ENCODE peak calls at places on chromosome 5, in six cellular contexts. Z, C, Y, U, T and X are unnamed samples.

GRCh38 chr5:91848453-91848852 is 465.3 kb upstream of the ARRDC3 start:
- DNase-seq in Z (peak; percentile 79), C (no peak), Y (peak; percentile 2), U (no peak), T (no peak), X (no peak)

GRCh38 chr5:124512236-124512635 is 234.2 kb downstream of the ZNF608 start:
- DNase-seq in Z (no peak), C (no peak), Y (no peak), U (no peak), T (no peak), X (no peak)

GRCh38 chr5:17860660-17861315 is 226.5 kb downstream of the TAF11L14 start:
- DNase-seq in Z (peak; percentile 60), C (no peak), Y (no peak), U (no peak), T (no peak), X (no peak)

GRCh38 chr5:136200130-136200529 is 7.2 kb upstream of the SMIM32 start:
- DNase-seq in Z (no peak), C (no peak), Y (no peak), U (peak; percentile 22), T (no peak), X (peak; percentile 3)

GRCh38 chr5:125834438-125835147 is 588.6 kb upstream of the GRAMD2B start:
- DNase-seq in Z (no peak), C (no peak), Y (no peak), U (no peak), T (no peak), X (no peak)

GRCh38 chr5:167906209-167906853 is 385.1 kb upstream of the WWC1 start:
- DNase-seq in Z (no peak), C (no peak), Y (no peak), U (no peak), T (no peak), X (no peak)

GRCh38 chr5:2917524-2917923 is 166.0 kb upstream of the IRX2 start:
- DNase-seq in Z (no peak), C (peak; percentile 65), Y (no peak), U (peak; percentile 30), T (no peak), X (no peak)

GRCh38 chr5:178078197-178078995 is 34.9 kb upstream of the N4BP3 start:
- DNase-seq in Z (no peak), C (no peak), Y (no peak), U (no peak), T (no peak), X (no peak)

GRCh38 chr5:38994329-38994927 is 79.8 kb downstream of the RICTOR start:
- DNase-seq in Z (peak; percentile 84), C (peak; percentile 43), Y (peak; percentile 64), U (no peak), T (no peak), X (peak; percentile 54)

GRCh38 chr5:1052641-1053390 is 44.2 kb downstream of the NKD2 start:
- DNase-seq in Z (peak; percentile 45), C (peak; percentile 52), Y (no peak), U (no peak), T (no peak), X (peak; percentile 44)

GRCh38 chr5:111099058-111099778 is 7.1 kb downstream of the WDR36 start:
- DNase-seq in Z (no peak), C (no peak), Y (no peak), U (no peak), T (no peak), X (no peak)

GRCh38 chr5:55387865-55388264 is 80.1 kb downstream of the MTREX start:
- DNase-seq in Z (no peak), C (no peak), Y (no peak), U (no peak), T (no peak), X (no peak)

GRCh38 chr5:178786859-178787499 is 56.5 kb upstream of the ZNF354A start:
- DNase-seq in Z (peak; percentile 86), C (peak; percentile 24), Y (peak; percentile 28), U (no peak), T (no peak), X (no peak)

GRCh38 chr5:138241688-138242547 is 28.8 kb upstream of the CDC23 start:
- DNase-seq in Z (no peak), C (peak; percentile 41), Y (peak; percentile 15), U (peak; percentile 70), T (no peak), X (peak; percentile 87)

GRCh38 chr5:172548981-172549707 is 91.9 kb upstream of the NEURL1B start:
- DNase-seq in Z (no peak), C (no peak), Y (no peak), U (no peak), T (no peak), X (no peak)

GRCh38 chr5:172550096-172550765 is 90.8 kb upstream of the NEURL1B start:
- DNase-seq in Z (no peak), C (no peak), Y (no peak), U (no peak), T (no peak), X (peak; percentile 57)

GRCh38 chr5:172550996-172551395 is 90.1 kb upstream of the NEURL1B start:
- DNase-seq in Z (no peak), C (no peak), Y (no peak), U (no peak), T (no peak), X (no peak)

GRCh38 chr5:172548311-172548731 is 92.7 kb upstream of the NEURL1B start:
- DNase-seq in Z (no peak), C (no peak), Y (no peak), U (no peak), T (no peak), X (no peak)

DNA sequence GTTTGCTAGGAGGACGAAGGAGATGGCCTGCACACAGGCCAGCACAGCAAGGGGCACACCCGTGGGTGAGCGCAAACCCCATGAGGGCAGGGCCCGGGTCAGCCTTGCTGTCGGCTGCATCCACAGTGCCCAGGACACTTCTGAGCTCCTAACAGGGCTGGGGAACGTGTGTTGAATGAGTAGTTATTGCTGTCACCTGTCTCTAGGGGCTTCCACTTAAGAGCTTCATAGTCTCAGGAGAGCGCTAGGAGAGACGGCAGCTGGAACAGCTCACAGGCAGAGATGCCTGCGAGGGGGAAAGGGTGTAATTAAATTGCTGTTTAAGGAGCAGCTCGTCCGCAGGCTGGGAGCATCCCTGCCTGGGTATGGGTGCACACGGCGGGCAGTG is 91.4 kb upstream of the NEURL1B start:
- DNase-seq in Z (no peak), C (no peak), Y (no peak), U (no peak), T (no peak), X (no peak)
- TF ChIP-seq CHD2 in Z (no peak), C (no peak), Y (no peak), U (no peak), T (no peak), X (no peak)

GRCh38 chr5:147671365-147671764 is 111.2 kb downstream of the JAKMIP2 start:
- DNase-seq in Z (no peak), C (no peak), Y (peak; percentile 43), U (no peak), T (no peak), X (no peak)

GRCh38 chr5:147670815-147671214 is 111.7 kb downstream of the JAKMIP2 start:
- DNase-seq in Z (no peak), C (no peak), Y (no peak), U (no peak), T (no peak), X (no peak)

GRCh38 chr5:147669113-147669869 is 113.2 kb downstream of the JAKMIP2 start:
- DNase-seq in Z (no peak), C (no peak), Y (no peak), U (no peak), T (no peak), X (peak; percentile 21)

GRCh38 chr5:147675168-147675567 is 107.4 kb downstream of the JAKMIP2 start:
- DNase-seq in Z (no peak), C (no peak), Y (peak; percentile 18), U (no peak), T (no peak), X (no peak)

DNA sequence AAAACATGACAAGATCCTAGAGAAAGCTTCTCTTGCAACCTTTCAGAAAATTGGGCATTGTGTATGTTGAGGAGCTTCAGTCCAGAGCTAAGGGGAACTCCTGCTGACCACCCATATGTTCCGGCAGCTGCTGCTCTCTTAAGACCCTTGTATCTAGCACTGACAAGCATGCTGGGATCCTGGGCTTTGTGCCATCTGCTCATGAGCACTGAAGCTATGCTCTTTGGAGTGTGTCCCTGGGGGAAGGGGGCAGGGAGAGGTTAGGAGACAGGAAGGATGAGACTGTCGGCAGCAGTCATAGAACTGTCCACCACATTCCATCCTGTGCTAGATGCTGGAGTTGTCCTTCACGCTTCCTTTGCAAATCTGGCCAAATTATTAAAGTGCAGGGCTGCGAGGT is 109.3 kb downstream of the JAKMIP2 start:
- DNase-seq in Z (no peak), C (no peak), Y (no peak), U (no peak), T (no peak), X (no peak)
- TF ChIP-seq CHD2 in Z (no peak), C (no peak), Y (no peak), U (no peak), T (no peak), X (no peak)

GRCh38 chr5:158845941-158846340 is 253.8 kb downstream of the EBF1 start:
- DNase-seq in Z (no peak), C (no peak), Y (no peak), U (no peak), T (no peak), X (no peak)

GRCh38 chr5:158851488-158851887 is 248.2 kb downstream of the EBF1 start:
- DNase-seq in Z (no peak), C (no peak), Y (no peak), U (no peak), T (no peak), X (no peak)

GRCh38 chr5:158847772-158848171 is 251.9 kb downstream of the EBF1 start:
- DNase-seq in Z (no peak), C (no peak), Y (no peak), U (no peak), T (no peak), X (no peak)

GRCh38 chr5:158849219-158849791 is 250.4 kb downstream of the EBF1 start:
- DNase-seq in Z (no peak), C (no peak), Y (no peak), U (no peak), T (no peak), X (no peak)

DNA sequence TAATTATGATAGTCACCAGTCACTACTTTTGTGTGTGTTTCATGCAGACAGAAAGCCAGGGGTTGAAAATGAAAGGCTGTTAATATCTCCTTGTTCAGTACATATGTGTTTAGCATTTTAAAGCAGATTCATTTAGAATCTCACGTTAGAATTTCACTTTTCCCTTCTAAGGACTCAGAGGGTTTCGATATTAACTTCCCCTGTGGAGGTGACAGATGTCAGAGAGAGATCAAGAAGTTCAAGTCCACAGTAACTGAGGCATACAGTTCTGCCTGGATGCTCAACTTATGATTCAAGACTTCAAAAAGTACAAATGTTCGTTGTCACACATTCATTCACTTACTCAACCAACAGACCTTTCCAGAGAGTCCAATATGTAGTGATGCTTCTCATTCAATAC is 251.1 kb downstream of the EBF1 start:
- DNase-seq in Z (no peak), C (no peak), Y (no peak), U (no peak), T (peak; percentile 80), X (no peak)
- TF ChIP-seq CHD2 in Z (no peak), C (no peak), Y (no peak), U (no peak), T (no peak), X (no peak)

DNA sequence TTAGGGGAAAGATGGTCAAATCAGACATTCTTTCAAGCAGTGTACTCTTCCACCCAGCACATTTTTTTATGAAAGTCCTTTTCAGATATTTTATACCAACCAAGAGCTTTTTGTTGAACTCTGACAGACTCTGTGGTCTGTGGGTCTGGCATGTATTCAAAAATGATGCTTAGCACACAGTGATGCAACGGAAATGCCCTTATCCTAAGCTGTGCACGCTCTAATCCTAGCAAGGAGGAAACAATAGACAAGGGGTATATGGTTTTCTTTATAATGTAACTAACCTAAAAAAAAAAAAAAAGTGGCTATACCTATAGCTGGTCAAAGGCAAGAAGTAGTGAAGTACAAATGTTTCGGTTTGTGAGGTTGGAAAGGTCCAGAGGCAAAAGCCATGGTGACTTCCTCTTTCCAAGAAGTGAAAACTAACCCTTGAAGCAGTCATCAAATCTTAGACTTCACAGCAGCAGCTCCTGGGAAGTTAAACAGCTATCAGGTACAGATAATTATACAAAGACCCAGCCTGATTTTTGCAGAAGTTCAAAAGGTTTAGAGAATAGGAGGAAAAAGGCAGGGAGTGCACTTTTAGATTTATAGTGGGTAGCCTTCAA is 82.5 kb downstream of the SEMA6A start:
- DNase-seq in Z (no peak), C (no peak), Y (peak; percentile 26), U (no peak), T (no peak), X (no peak)
- TF ChIP-seq CHD2 in Z (no peak), C (no peak), Y (no peak), U (no peak), T (no peak), X (no peak)